ENCODE peak calls at places on chromosomes 1 and 21, in seven cellular contexts. M, S, Y, A, O, P and K are unnamed samples.

GRCh38 chr1:74427676-74428075 is 84.7 kb downstream of the LRRC53 start:
- DNase-seq in M (no peak), S (no peak), Y (no peak), A (no peak), O (no peak), P (peak; percentile 11), K (no peak)

GRCh38 chr1:68051475-68051874 is 1.0 kb upstream of the DIRAS3 start:
- DNase-seq in M (peak; percentile 5), S (no peak), Y (no peak), A (peak; percentile 33), O (no peak), P (peak; percentile 67), K (no peak)

GRCh38 chr21:29194342-29194741 is 63.9 kb downstream of the MAP3K7CL start:
- DNase-seq in M (no peak), S (no peak), Y (no peak), A (no peak), O (no peak), P (no peak), K (no peak)

GRCh38 chr1:79005945-79006344 is 585 bp downstream of the ADGRL4 start:
- DNase-seq in M (no peak), S (no peak), Y (no peak), A (no peak), O (no peak), P (no peak), K (no peak)

GRCh38 chr1:55893155-55893554 is 678.0 kb upstream of the USP24 start:
- DNase-seq in M (peak; percentile 35), S (no peak), Y (no peak), A (no peak), O (no peak), P (peak; percentile 55), K (no peak)

GRCh38 chr21:43609501-43610340 is 49.6 kb downstream of the HSF2BP start:
- DNase-seq in M (peak; percentile 77), S (no peak), Y (no peak), A (no peak), O (no peak), P (peak; percentile 87), K (no peak)

GRCh38 chr1:58619286-58620054 is 42.4 kb upstream of the TACSTD2 start:
- DNase-seq in M (no peak), S (no peak), Y (no peak), A (no peak), O (no peak), P (no peak), K (no peak)

GRCh38 chr1:215273838-215274516 is 191.4 kb downstream of the KCNK2 start:
- DNase-seq in M (no peak), S (no peak), Y (no peak), A (no peak), O (no peak), P (peak; percentile 55), K (no peak)

GRCh38 chr1:113138778-113139177 is 65.8 kb downstream of the LRIG2 start:
- DNase-seq in M (no peak), S (no peak), Y (no peak), A (no peak), O (no peak), P (no peak), K (no peak)

GRCh38 chr1:21752186-21752585 is 30.8 kb downstream of the USP48 start:
- DNase-seq in M (no peak), S (no peak), Y (no peak), A (no peak), O (no peak), P (peak; percentile 11), K (no peak)

GRCh38 chr1:32972814-32973428 is 8.3 kb upstream of the RNF19B start:
- DNase-seq in M (peak; percentile 46), S (no peak), Y (no peak), A (peak; percentile 47), O (no peak), P (no peak), K (peak; percentile 90)

GRCh38 chr1:155976062-155976912 is 2.1 kb downstream of the ARHGEF2 start:
- DNase-seq in M (peak; percentile 76), S (peak; percentile 70), Y (peak; percentile 55), A (peak; percentile 72), O (peak; percentile 66), P (peak; percentile 55), K (peak; percentile 83)

GRCh38 chr1:173771536-173771935 is 52.9 kb upstream of the DARS2 start:
- DNase-seq in M (no peak), S (no peak), Y (no peak), A (no peak), O (no peak), P (no peak), K (no peak)

DNA sequence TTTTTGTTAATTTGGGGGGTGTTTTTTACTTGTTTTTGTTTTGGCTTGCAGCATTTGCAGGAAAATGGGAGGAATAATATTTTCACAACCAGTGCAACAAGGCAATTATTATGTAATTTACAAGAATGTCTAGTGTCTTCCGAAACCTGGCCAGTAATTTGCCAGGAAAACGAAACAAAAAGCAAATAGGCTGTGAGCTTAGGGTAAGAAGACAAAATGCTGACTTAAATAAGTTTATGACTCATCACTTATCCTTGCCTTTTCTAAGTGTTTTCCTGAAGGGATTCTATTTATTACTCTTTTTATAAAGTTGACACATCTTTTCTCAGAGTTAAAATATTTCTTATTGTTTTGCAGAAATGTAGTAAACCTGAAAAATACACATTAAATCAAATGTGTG is 49.8 kb downstream of the KCNT2 start:
- DNase-seq in M (no peak), S (no peak), Y (no peak), A (no peak), O (no peak), P (peak; percentile 14), K (no peak)
- H3K4me3 ChIP-seq in M (no peak overlapping the region), S (no peak overlapping the region), Y (no peak overlapping the region), A (no peak overlapping the region), O (no peak overlapping the region), P (peak overlapping the region; percentile 51), K (peak overlapping the region; percentile 29)

DNA sequence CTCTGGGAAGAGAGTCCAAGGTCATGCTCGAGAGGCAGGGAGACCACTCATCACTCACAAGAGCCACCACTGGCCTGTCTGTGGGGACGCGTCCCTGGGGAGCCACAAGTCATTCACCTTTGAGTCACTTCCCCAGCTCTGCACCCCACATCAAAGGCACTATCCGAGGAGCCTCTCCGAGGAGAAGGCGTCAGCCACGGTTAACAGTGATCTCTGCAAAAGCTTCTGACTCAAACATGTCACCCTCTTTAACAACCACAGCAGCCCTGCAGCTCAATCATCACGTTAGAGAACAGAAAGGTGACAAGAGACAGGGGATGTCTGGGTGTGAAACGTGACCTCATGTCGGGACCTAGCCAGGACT is 9.0 kb downstream of the LRRC47 start:
- DNase-seq in M (no peak), S (no peak), Y (no peak), A (no peak), O (peak; percentile 11), P (no peak), K (no peak)
- H3K4me1 ChIP-seq in M (no peaks in the 10 kb centered on the region), S (peaks cover 15% of the 10 kb centered on the region), Y (no peaks in the 10 kb centered on the region), A (peaks cover 5% of the 10 kb centered on the region), O (peaks cover 4% of the 10 kb centered on the region), P (no peaks in the 10 kb centered on the region), K (no peaks in the 10 kb centered on the region)

DNA sequence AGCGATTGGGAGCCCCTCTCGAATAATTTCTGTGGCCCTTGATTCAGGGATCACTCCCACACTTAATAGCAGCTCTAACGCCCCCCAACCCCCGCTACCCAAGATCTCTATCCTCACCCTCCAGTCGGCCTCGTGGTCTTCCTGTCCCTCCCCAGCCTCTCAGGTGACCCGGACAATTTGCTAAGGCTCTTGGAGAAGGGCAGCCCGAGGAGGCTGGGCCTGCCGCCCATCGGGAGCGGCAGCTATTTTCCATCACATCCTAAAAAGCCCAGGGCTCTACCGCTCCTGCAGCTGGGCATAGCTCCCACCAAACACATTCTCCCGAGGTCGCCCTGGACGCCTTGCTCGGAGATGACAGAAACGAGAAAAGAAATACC is 12.0 kb upstream of the PHLDA3 start:
- DNase-seq in M (no peak), S (no peak), Y (no peak), A (no peak), O (no peak), P (no peak), K (no peak)
- H3K4me3 ChIP-seq in M (no peak overlapping the region), S (peak overlapping the region; percentile 48), Y (peak overlapping the region; percentile 43), A (peak overlapping the region; percentile 51), O (peak overlapping the region; percentile 34), P (no peak overlapping the region), K (peak overlapping the region; percentile 48)

DNA sequence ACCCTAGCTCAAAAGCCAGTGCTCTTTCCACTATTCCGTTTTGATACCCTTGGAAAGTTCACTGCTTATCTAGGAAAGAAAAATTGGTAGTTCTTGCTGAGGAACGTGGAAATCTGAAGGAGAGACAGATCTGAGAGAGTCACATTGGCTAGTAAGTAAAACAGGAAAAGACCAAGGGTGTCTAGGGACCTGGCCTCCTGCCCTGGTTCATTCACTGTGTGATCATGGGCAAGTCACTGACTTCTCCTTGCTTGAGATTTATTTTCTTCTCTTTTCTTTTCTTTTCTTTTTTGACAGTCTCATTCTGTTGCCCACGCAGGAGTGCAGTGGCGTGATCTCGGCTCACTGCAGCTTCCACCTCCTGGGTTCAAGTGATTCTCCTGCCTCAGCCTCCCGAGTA is 90.8 kb downstream of the NFIA start:
- DNase-seq in M (no peak), S (no peak), Y (peak; percentile 48), A (peak; percentile 68), O (no peak), P (no peak), K (no peak)
- H3K4me1 ChIP-seq in M (no peaks in the 10 kb centered on the region), S (no peaks in the 10 kb centered on the region), Y (peaks cover 78% of the 10 kb centered on the region), A (peaks cover 75% of the 10 kb centered on the region), O (no peaks in the 10 kb centered on the region), P (peaks cover 13% of the 10 kb centered on the region), K (peaks cover 21% of the 10 kb centered on the region)

GRCh38 chr1:64572222-64572900 is 102.4 kb downstream of the CACHD1 start:
- DNase-seq in M (no peak), S (no peak), Y (no peak), A (no peak), O (no peak), P (peak; percentile 29), K (no peak)

GRCh38 chr1:64569376-64569775 is 99.4 kb downstream of the CACHD1 start:
- DNase-seq in M (no peak), S (no peak), Y (no peak), A (no peak), O (no peak), P (no peak), K (no peak)

GRCh38 chr1:64578270-64578973 is 108.5 kb downstream of the CACHD1 start:
- DNase-seq in M (peak; percentile 5), S (no peak), Y (peak; percentile 12), A (no peak), O (no peak), P (no peak), K (no peak)

GRCh38 chr1:64570267-64570666 is 100.3 kb downstream of the CACHD1 start:
- DNase-seq in M (no peak), S (no peak), Y (no peak), A (no peak), O (no peak), P (no peak), K (no peak)

DNA sequence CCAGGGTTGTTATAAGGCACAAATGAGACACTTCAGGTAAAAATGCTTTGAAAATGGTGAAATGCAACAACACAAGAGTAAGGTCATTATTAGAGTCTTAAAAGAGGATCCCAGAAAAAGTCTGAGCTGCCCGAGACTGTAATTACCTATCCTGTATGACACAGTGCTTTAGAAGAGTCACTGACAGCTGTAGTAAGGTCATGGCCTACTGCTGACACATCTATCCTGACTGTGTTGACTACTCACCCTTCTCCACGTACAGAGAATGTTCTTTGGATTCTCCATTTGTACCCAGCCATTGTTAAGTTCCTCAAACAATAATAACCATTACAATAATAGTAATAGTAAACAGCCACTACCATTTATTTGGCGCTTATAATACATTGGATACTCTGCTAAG is 104.4 kb downstream of the CACHD1 start:
- DNase-seq in M (no peak), S (no peak), Y (no peak), A (no peak), O (no peak), P (peak; percentile 54), K (no peak)
- H3K4me3 ChIP-seq in M (no peak overlapping the region), S (no peak overlapping the region), Y (no peak overlapping the region), A (no peak overlapping the region), O (no peak overlapping the region), P (no peak overlapping the region), K (no peak overlapping the region)